ENCODE peak calls at places on chromosomes 1 and 21, in nine cellular contexts. W is substantia nigra, S is AG04450, H is IMR-90, R is fibroblast of lung, G is left lung, T is lung, E is colonic mucosa, Q is Peyer's patch. P is an unnamed sample.

GRCh38 chr1:155177918-155178281 is 4.3 kb downstream of the TRIM46 start:
- DNase-seq in G (no peak), E (peak; percentile 17), R (no peak), W (no peak), T (no peak), H (no peak), S (no peak), Q (no peak), P (no peak)

GRCh38 chr1:62989497-62989896 is 205.6 kb downstream of the ATG4C start:
- DNase-seq in W (no peak), S (no peak), E (no peak), T (no peak), R (no peak), H (no peak), G (no peak), Q (no peak), P (no peak)

GRCh38 chr1:100240013-100240412 is 9.6 kb downstream of the DBT start:
- DNase-seq in G (no peak), T (no peak), R (peak; percentile 34), H (no peak), Q (no peak), E (no peak), S (no peak), W (no peak), P (no peak)

GRCh38 chr1:157995575-157996169 is 2.2 kb downstream of the KIRREL1 start:
- DNase-seq in G (no peak), Q (no peak), S (no peak), H (no peak), R (no peak), W (no peak), T (no peak), E (no peak), P (no peak)

GRCh38 chr1:168606096-168606495 is 29.7 kb downstream of the XCL1 start:
- DNase-seq in S (no peak), R (no peak), W (no peak), E (no peak), T (no peak), H (no peak), G (no peak), Q (no peak), P (no peak)

GRCh38 chr1:64135501-64136245 is 67.8 kb upstream of the UBE2U start:
- DNase-seq in W (no peak), T (no peak), H (no peak), S (no peak), E (no peak), R (peak; percentile 59), G (no peak), Q (no peak), P (no peak)

GRCh38 chr1:212967767-212968166 is 17.4 kb downstream of the VASH2 start:
- DNase-seq in W (no peak), T (no peak), E (no peak), R (peak; percentile 18), G (no peak), S (no peak), H (peak; percentile 64), Q (no peak), P (peak; percentile 14)

GRCh38 chr1:154325583-154326545 is 539 bp downstream of the ATP8B2 start:
- DNase-seq in S (peak; percentile 73), H (peak; percentile 89), G (peak; percentile 84), Q (peak; percentile 55), R (peak; percentile 89), T (peak; percentile 66), E (peak; percentile 69), W (no peak), P (no peak)

GRCh38 chr1:99627615-99628014 is 18.3 kb upstream of the PALMD start:
- DNase-seq in H (no peak), Q (no peak), G (no peak), S (no peak), E (no peak), W (no peak), T (no peak), R (no peak), P (no peak)

GRCh38 chr1:207362962-207363858 is 41.7 kb downstream of the CD55 start:
- DNase-seq in W (no peak), R (peak; percentile 51), S (peak; percentile 57), Q (no peak), G (no peak), H (peak; percentile 86), E (no peak), T (no peak), P (no peak)

GRCh38 chr1:15207031-15207828 is 39.8 kb upstream of the FHAD1 start:
- DNase-seq in Q (no peak), W (peak; percentile 29), E (no peak), R (no peak), H (no peak), S (no peak), G (no peak), T (no peak), P (no peak)

GRCh38 chr1:59288046-59288445 is 8.8 kb upstream of the FGGY start:
- DNase-seq in H (no peak), R (no peak), E (no peak), G (no peak), T (no peak), Q (no peak), S (no peak), W (no peak), P (no peak)

GRCh38 chr1:172851077-172851476 is 192.2 kb downstream of the FASLG start:
- DNase-seq in W (no peak), H (no peak), G (no peak), E (no peak), T (no peak), S (no peak), Q (no peak), R (no peak), P (no peak)

GRCh38 chr21:43341349-43342163 is 85.4 kb downstream of the SIK1 start:
- DNase-seq in T (no peak), W (no peak), R (peak; percentile 59), E (no peak), H (peak; percentile 65), Q (no peak), S (no peak), G (no peak), P (no peak)

GRCh38 chr1:6148497-6149241 is 31.5 kb downstream of the CHD5 start:
- DNase-seq in T (peak; percentile 56), E (peak; percentile 75), Q (peak; percentile 29), R (peak; percentile 8), G (peak; percentile 93), H (no peak), W (no peak), S (no peak), P (no peak)

GRCh38 chr1:40784141-40784770 is 669 bp downstream of the KCNQ4 start:
- DNase-seq in W (no peak), E (peak; percentile 33), Q (no peak), R (no peak), S (no peak), H (no peak), T (no peak), G (peak; percentile 81), P (no peak)

GRCh38 chr1:62466982-62467532 is 30.2 kb downstream of the USP1 start:
- DNase-seq in W (no peak), T (no peak), Q (no peak), S (no peak), R (no peak), E (no peak), H (peak; percentile 1), G (no peak), P (no peak)

DNA sequence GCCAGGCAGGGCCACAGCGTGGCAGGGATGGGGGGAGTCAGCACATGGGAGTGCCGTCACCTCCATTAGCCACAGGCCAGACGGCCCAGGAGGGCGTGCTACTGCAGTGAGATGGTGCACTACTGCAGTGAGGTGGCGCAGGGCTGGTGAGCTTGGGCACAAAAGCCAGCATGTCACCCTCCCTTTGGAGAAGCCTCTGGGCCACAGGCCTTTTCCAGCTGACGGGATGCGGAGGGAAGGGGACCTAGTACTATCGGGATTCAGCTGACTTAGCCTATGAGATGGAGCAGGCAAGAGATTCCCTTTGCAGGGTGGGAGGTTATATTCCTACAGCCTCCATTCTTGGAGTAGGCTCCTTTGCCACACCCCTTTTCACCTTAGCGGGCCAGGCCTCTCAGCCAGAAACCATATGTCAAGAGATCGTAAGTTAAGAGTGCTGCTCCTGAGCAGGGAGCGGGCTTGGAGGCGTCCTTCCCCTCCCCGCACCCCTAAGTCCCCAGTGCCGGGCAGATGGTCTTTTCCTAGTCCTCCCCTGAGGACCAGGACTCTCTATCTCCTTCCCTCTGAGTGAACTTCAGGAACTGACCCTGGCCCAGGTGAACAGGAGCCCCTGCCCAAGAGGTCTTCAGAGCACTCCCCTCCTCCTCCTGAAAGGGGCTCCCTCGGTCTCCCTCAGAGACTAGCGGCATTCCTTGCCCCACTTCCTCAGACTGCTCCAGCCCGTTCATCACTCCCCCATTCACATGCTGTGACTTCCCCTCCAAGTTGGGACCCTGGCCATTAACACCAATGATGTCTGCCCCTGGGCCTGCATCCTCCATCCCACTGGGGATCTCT is 8.2 kb downstream of the NES start:
- DNase-seq in W (no peak), G (peak; percentile 61), S (no peak), T (no peak), Q (no peak), E (no peak), R (no peak), H (no peak), P (no peak)
- H3K27ac ChIP-seq in W (no peak overlapping the region), G (peak overlapping the region; percentile 73), S (no peak overlapping the region), T (peak overlapping the region; percentile 52), Q (peak overlapping the region; percentile 76), E (no peak overlapping the region), R (no peak overlapping the region), H (no peak overlapping the region), P (no peak overlapping the region)

DNA sequence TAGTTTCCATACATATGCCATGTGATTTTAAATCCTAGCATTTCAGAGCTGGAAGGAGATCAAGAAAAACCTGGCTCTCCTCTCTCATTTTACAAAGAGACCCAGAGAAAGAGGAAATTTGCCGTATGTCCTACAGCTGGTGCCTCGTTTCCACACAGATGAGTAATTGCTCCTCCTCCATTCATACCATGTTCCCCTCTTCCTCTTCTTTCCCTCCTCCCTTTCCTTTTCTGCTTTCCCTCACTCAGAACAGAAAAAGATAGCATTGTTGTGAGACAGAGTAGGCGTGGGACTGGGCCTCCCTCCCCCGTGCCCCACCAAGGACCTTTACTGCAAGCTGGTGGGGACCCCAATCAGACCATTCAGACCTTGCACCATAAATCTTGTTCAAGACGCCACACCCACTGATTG is 13.7 kb upstream of the SLC44A3 start:
- DNase-seq in T (no peak), S (no peak), Q (no peak), G (no peak), R (peak; percentile 60), W (no peak), H (peak; percentile 57), E (no peak), P (no peak)
- H3K27ac ChIP-seq in T (no peak overlapping the region), S (no peak overlapping the region), Q (no peak overlapping the region), G (no peak overlapping the region), R (no peak overlapping the region), W (no peak overlapping the region), H (no peak overlapping the region), E (no peak overlapping the region), P (no peak overlapping the region)

GRCh38 chr1:96487404-96487803 is 234.2 kb upstream of the PTBP2 start:
- DNase-seq in T (no peak), W (no peak), R (peak; percentile 21), S (no peak), H (peak; percentile 17), E (no peak), Q (no peak), G (no peak), P (no peak)
- H3K27ac ChIP-seq in T (no peak overlapping the region), W (peak overlapping the region; percentile 65), R (no peak overlapping the region), S (no peak overlapping the region), H (no peak overlapping the region), E (no peak overlapping the region), Q (no peak overlapping the region), G (no peak overlapping the region), P (peak overlapping the region; percentile 38)

DNA sequence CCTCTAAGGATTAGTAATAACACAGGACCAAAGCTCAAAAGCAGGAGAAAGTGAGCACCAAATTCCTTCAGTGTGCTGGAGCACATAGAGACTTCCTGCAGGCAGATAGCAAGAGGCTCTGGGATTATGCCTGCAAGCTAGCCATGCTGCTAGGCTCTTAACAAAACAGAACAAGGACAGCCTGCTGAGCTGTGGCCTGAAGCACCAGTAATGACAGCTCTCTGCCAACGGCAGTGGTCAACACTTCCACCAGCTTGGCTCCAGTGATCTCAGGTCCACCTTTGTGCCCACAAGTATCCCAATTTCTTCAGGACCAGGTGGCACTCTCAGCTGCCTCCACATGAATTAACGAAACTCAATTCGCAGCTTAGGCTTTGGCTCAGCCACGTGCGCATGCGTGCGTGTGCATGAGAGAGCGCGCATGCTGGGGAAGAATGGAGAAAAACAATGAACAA is 64.2 kb downstream of the SLC45A1 start:
- DNase-seq in W (no peak), T (no peak), H (no peak), R (no peak), S (no peak), Q (no peak), E (no peak), G (no peak), P (no peak)
- H3K27ac ChIP-seq in W (peak overlapping the region; percentile 42), T (peak overlapping the region; percentile 57), H (peak overlapping the region; percentile 4), R (no peak overlapping the region), S (no peak overlapping the region), Q (no peak overlapping the region), E (no peak overlapping the region), G (peak overlapping the region; percentile 64), P (peak overlapping the region; percentile 17)